ENCODE peak calls at places on chromosome 9, in five cellular contexts. G is NCI-H69, S is BE2C, Q is NCI-H1105, C is HS-5. U is an unnamed sample.

GRCh38 chr9:125189011-125189360 is 617 bp downstream of the PPP6C start:
- DNase-seq in G (peak), S (peak), Q (no peak), C (no peak), U (peak)

GRCh38 chr9:133460405-133461175 is 812 bp downstream of the CACFD1 start:
- DNase-seq in Q (peak), S (peak), G (peak), C (no peak), U (no peak)

GRCh38 chr9:93288891-93289883 is 105.2 kb downstream of the WNK2 start:
- DNase-seq in G (no peak), S (no peak), C (peak), Q (no peak), U (peak)

GRCh38 chr9:36328798-36329411 is 70.7 kb upstream of the GNE start:
- DNase-seq in G (peak), S (peak), Q (peak), C (peak), U (peak)

GRCh38 chr9:2359821-2360220 is 261.8 kb upstream of the VLDLR start:
- DNase-seq in Q (no peak), C (no peak), G (peak), S (no peak), U (no peak)

GRCh38 chr9:36986548-36987408 is 47.3 kb downstream of the PAX5 start:
- DNase-seq in G (no peak), C (no peak), S (no peak), Q (no peak), U (no peak)

GRCh38 chr9:32378993-32379729 is 5.3 kb upstream of the ACO1 start:
- DNase-seq in S (peak), G (peak), C (peak), Q (peak), U (peak)

GRCh38 chr9:14051459-14051858 is 262.5 kb downstream of the NFIB start:
- DNase-seq in Q (no peak), S (no peak), C (no peak), G (no peak), U (no peak)

GRCh38 chr9:109779711-109780452 is at the start of gene PALM2AKAP2:
- DNase-seq in Q (peak), C (no peak), G (peak), S (no peak), U (peak)

U was measured in SK-N-SH.